ENCODE peak calls at places on chromosome 4, in four cellular contexts. U is GM12892, A is H1, Q is K562. G is an unnamed sample.

GRCh38 chr4:8184061-8184460 is 15.0 kb upstream of the SH3TC1 start:
- DNase-seq in Q (no peak), A (no peak), U (no peak), G (no peak)

GRCh38 chr4:107600993-107601392 is 119.0 kb downstream of the PAPSS1 start:
- DNase-seq in Q (no peak), U (no peak), A (no peak), G (no peak)

GRCh38 chr4:110781944-110782343 is 159.1 kb upstream of the PITX2 start:
- DNase-seq in Q (no peak), U (no peak), A (no peak), G (no peak)

GRCh38 chr4:110009526-110009925 is 96.8 kb downstream of the EGF start:
- DNase-seq in A (no peak), U (no peak), Q (no peak), G (no peak)

GRCh38 chr4:37682701-37683401 is 3.3 kb downstream of the RELL1 start:
- DNase-seq in U (peak; percentile 34), A (no peak), Q (no peak), G (no peak)

GRCh38 chr4:53764761-53765490 is 173.6 kb upstream of the LNX1 start:
- DNase-seq in U (no peak), A (no peak), Q (no peak), G (no peak)

GRCh38 chr4:138115053-138115452 is 127.1 kb downstream of the SLC7A11 start:
- DNase-seq in U (no peak), A (no peak), Q (no peak), G (no peak)

GRCh38 chr4:122709236-122709635 is 23.3 kb upstream of the BBS12 start:
- DNase-seq in A (no peak), Q (no peak), U (no peak), G (no peak)

GRCh38 chr4:2060578-2061207 is 1.6 kb downstream of the NAT8L start:
- DNase-seq in A (no peak), U (no peak), Q (no peak), G (no peak)

GRCh38 chr4:168524006-168524405 is 27.2 kb downstream of the PALLD start:
- DNase-seq in Q (no peak), U (no peak), A (no peak), G (no peak)

GRCh38 chr4:86957214-86957613 is 22.4 kb downstream of the AFF1 start:
- DNase-seq in U (no peak), Q (no peak), A (no peak), G (no peak)

GRCh38 chr4:6492861-6493667 is 20.6 kb upstream of the PPP2R2C start:
- DNase-seq in U (no peak), Q (no peak), A (peak; percentile 41), G (no peak)

GRCh38 chr4:113837397-113837796 is 75.9 kb upstream of the CAMK2D start:
- DNase-seq in Q (no peak), U (no peak), A (no peak), G (no peak)

GRCh38 chr4:146343199-146343598 is 128.9 kb downstream of the REELD1 start:
- DNase-seq in A (no peak), Q (no peak), U (no peak), G (no peak)

GRCh38 chr4:39048291-39048690 is 13.7 kb upstream of the KLHL5 start:
- DNase-seq in A (no peak), Q (no peak), U (no peak), G (no peak)

GRCh38 chr4:176259330-176260090 is 9.5 kb downstream of the ASB5 start:
- DNase-seq in U (no peak), Q (no peak), A (no peak), G (no peak)

GRCh38 chr4:147740176-147740575 is 8.3 kb downstream of the ARHGAP10 start:
- DNase-seq in U (no peak), Q (no peak), A (no peak), G (no peak)

GRCh38 chr4:108881190-108881589 is 118.3 kb upstream of the ETNPPL start:
- DNase-seq in Q (no peak), A (no peak), U (no peak), G (no peak)

GRCh38 chr4:77376788-77377460 is 219.9 kb downstream of the CCNG2 start:
- DNase-seq in A (no peak), Q (no peak), U (no peak), G (no peak)

GRCh38 chr4:18025263-18025662 is 3.7 kb upstream of the LCORL start:
- DNase-seq in Q (no peak), U (no peak), A (no peak), G (no peak)

GRCh38 chr4:73891739-73892405 is 22.7 kb downstream of the CXCL1 start:
- DNase-seq in Q (no peak), U (no peak), A (no peak), G (no peak)

GRCh38 chr4:165505991-165506779 is 127.4 kb downstream of the CPE start:
- DNase-seq in A (no peak), U (no peak), Q (no peak), G (no peak)

GRCh38 chr4:123505077-123505456 is 108.5 kb downstream of the SPRY1 start:
- DNase-seq in A (no peak), U (no peak), Q (no peak), G (no peak)

GRCh38 chr4:89307446-89308160 is at the start of gene GPRIN3:
- DNase-seq in A (peak; percentile 81), Q (no peak), U (peak; percentile 5), G (no peak)

GRCh38 chr4:169132561-169133305 is 122.7 kb upstream of the CBR4 start:
- DNase-seq in U (no peak), Q (no peak), A (no peak), G (no peak)

GRCh38 chr4:2340272-2341061 is 78.0 kb downstream of the ZFYVE28 start:
- DNase-seq in A (no peak), Q (no peak), U (no peak), G (no peak)

GRCh38 chr4:148814030-148814429 is 371.8 kb upstream of the NR3C2 start:
- DNase-seq in A (no peak), Q (no peak), U (no peak), G (no peak)

GRCh38 chr4:139890810-139891209 is 225.2 kb downstream of the MGST2 start:
- DNase-seq in U (no peak), A (no peak), Q (no peak), G (no peak)

GRCh38 chr4:110508827-110509446 is 33.0 kb downstream of the ENPEP start:
- DNase-seq in U (no peak), Q (no peak), A (no peak), G (no peak)

GRCh38 chr4:15349965-15350364 is 77.9 kb upstream of the C1QTNF7 start:
- DNase-seq in A (no peak), Q (no peak), U (no peak), G (no peak)
- TF ChIP-seq TAF1 in A (no peak), Q (no peak), U (no peak), G (no peak)

GRCh38 chr4:24701683-24702082 is 93.7 kb upstream of the SOD3 start:
- DNase-seq in Q (no peak), U (no peak), A (no peak), G (no peak)

GRCh38 chr4:24705016-24705753 is 90.2 kb upstream of the SOD3 start:
- DNase-seq in Q (no peak), U (no peak), A (no peak), G (no peak)

GRCh38 chr4:24704152-24704551 is 91.2 kb upstream of the SOD3 start:
- DNase-seq in A (peak; percentile 44), Q (no peak), U (no peak), G (no peak)

GRCh38 chr4:24702266-24702665 is 93.1 kb upstream of the SOD3 start:
- DNase-seq in Q (no peak), U (no peak), A (no peak), G (no peak)

GRCh38 chr4:24703298-24703697 is 92.1 kb upstream of the SOD3 start:
- DNase-seq in A (no peak), U (no peak), Q (no peak), G (no peak)
- TF ChIP-seq POLR2AphosphoS5 in A (no peak), U (no peak), Q (no peak), G (no peak)

GRCh38 chr4:48779095-48779997 is 733 bp downstream of the FRYL start:
- DNase-seq in A (peak; percentile 80), Q (peak; percentile 54), U (peak; percentile 51), G (peak; percentile 48)
- TF ChIP-seq POLR2A in A (peak; percentile 69), Q (no peak), U (peak; percentile 57), G (no peak)

GRCh38 chr4:92359481-92359880 is 55.7 kb downstream of the GRID2 start:
- DNase-seq in U (no peak), A (no peak), Q (no peak), G (no peak)
- TF ChIP-seq TAF1 in U (no peak), A (no peak), Q (no peak), G (no peak)

GRCh38 chr4:153789741-153790651 is 1.1 kb upstream of the SFRP2 start:
- DNase-seq in U (no peak), A (peak; percentile 85), Q (no peak), G (no peak)

GRCh38 chr4:153792893-153793227 is 4.0 kb upstream of the SFRP2 start:
- DNase-seq in Q (no peak), U (no peak), A (no peak), G (no peak)

GRCh38 chr4:153790962-153791551 is 2.2 kb upstream of the SFRP2 start:
- DNase-seq in Q (no peak), U (peak; percentile 49), A (peak; percentile 88), G (no peak)

GRCh38 chr4:153794001-153794400 is 5.1 kb upstream of the SFRP2 start:
- DNase-seq in A (no peak), Q (no peak), U (no peak), G (no peak)

DNA sequence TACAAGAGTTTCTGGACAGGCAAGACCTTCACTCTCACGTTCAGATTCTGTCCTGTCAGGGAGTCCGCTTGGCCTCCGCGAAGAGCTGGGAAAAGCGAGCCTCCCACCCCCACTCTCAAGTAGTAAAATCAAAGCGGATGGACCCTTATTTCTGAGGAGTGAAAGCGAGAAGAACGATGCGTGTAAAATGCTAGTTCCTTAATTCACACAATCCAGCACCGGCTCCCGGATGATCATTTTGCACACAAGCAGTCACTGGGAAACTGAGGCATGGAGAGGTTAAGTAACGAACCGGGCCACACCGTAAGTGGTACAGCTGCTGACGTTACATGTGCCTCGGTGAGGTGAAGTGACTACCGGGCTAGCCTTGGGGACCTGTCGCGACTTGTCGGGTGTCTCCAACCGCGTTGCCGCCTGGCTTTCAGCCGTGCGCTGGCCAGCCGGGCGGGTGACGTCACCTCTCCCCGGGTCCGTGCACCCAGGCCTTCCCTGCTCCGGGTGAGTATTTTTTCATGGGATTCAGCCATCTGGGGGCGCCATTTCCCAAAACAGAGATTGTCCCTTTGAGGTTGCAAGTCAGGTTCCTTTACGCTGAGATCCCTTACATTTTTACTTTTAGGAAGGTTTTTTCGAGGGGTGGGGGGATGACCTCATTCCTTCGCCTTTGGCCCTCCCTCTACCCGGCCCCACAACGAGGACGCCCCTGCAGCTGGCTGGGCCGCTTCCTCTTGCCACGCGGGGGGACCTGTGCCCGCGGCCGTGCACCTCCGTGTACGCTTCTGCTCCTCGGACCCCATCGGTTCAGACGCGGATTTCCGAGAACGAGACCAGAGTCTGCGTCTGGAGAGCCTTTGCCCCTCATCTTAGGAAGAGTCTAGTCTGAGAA is 3.4 kb upstream of the SFRP2 start:
- DNase-seq in U (no peak), A (peak; percentile 97), Q (peak; percentile 40), G (no peak)
- TF ChIP-seq POLR2AphosphoS5 in U (no peak), A (peak; percentile 80), Q (no peak), G (no peak)

G was measured in GM12891.